ENCODE peak calls at places on chromosomes 13 and 19, in ten cellular contexts. U, E, F, S, Q, B, I, D, P and T are unnamed samples. For H3K36me3, the result is how much of the 10 kb centered on the place peaks cover.

GRCh38 chr13:98752111-98752941 is at the start of gene SLC15A1:
- DNase-seq in B (no peak), I (no peak), Q (no peak), U (peak), P (no peak), F (peak), S (no peak), D (no peak), E (no peak), T (no peak)

GRCh38 chr19:17749912-17750317 is 1.4 kb upstream of the FCHO1 start:
- DNase-seq in F (no peak), B (no peak), P (peak), D (no peak), U (no peak), I (no peak), S (no peak), Q (no peak), E (no peak), T (no peak)

GRCh38 chr19:50320596-50320995 is 8.6 kb downstream of the KCNC3 start:
- DNase-seq in P (no peak), S (no peak), D (no peak), I (no peak), F (no peak), E (no peak), Q (no peak), B (no peak), U (no peak), T (no peak)

GRCh38 chr13:47332149-47332548 is 435.3 kb upstream of the HTR2A start:
- DNase-seq in D (no peak), P (no peak), U (no peak), E (no peak), Q (no peak), S (no peak), F (no peak), B (no peak), I (no peak), T (no peak)

GRCh38 chr19:1767464-1767933 is 14.2 kb downstream of the ONECUT3 start:
- DNase-seq in Q (no peak), U (no peak), D (no peak), P (peak), I (no peak), S (peak), F (peak), E (no peak), B (peak), T (peak)

GRCh38 chr19:39021063-39021462 is 11.3 kb downstream of the FBXO27 start:
- DNase-seq in B (no peak), S (no peak), I (no peak), U (no peak), Q (no peak), D (no peak), E (no peak), F (no peak), P (no peak), T (no peak)

GRCh38 chr19:40921005-40921897 is 39.2 kb upstream of the CYP2A7 start:
- DNase-seq in E (peak), I (no peak), F (peak), B (no peak), D (no peak), Q (no peak), S (no peak), P (no peak), U (no peak), T (no peak)

GRCh38 chr19:32339988-32340874 is 5.2 kb upstream of the ZNF507 start:
- DNase-seq in S (peak), D (no peak), E (no peak), P (peak), B (peak), Q (peak), U (peak), I (no peak), F (peak), T (peak)

GRCh38 chr13:108225440-108225839 is 7.2 kb downstream of the ABHD13 start:
- DNase-seq in D (no peak), P (no peak), B (no peak), E (no peak), U (no peak), S (no peak), Q (no peak), F (no peak), I (no peak), T (no peak)

DNA sequence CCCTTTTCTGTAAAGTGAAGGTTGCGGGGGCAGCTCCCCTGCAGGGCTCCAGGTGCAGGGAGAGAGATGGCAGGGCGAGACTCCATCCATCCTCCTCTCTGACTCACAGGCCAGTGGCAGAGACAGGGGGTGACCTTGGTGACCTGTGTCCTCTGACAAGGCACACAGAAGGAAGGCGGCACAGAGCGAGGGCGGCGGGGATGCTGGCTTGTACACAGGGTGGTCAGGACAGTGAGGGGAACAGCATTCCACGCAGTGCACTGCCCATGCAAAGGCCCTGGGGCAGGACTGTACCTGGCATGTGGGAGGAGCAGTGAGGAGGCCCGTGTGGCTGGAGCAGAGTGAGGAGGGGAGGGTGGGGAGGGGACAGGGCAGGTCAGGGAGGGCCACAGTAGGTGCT is 7.7 kb downstream of the NDUFA11 start:
- DNase-seq in B (peak), D (no peak), E (no peak), I (no peak), P (no peak), F (no peak), Q (no peak), S (no peak), U (no peak), T (no peak)
- H3K36me3 ChIP-seq in B (under half), D (under half), E (under half), I (under half), P (under half), F (under half), Q (under half), S (under half), U (under half), T (under half)

GRCh38 chr13:83780201-83780600 is 102.1 kb downstream of the SLITRK1 start:
- DNase-seq in E (no peak), I (peak), U (peak), P (peak), Q (peak), D (no peak), S (no peak), F (peak), B (no peak), T (no peak)
- TF ChIP-seq CTCF in E (no peak), I (peak), U (peak), P (peak), Q (peak), D (no peak), S (no peak), F (peak), B (no peak), T (no peak)

GRCh38 chr19:48965033-48965805 is at the start of gene FTL:
- DNase-seq in F (peak), B (peak), E (peak), D (peak), Q (peak), U (peak), I (no peak), S (peak), P (peak), T (peak)

GRCh38 chr19:48962849-48963165 is 2.3 kb upstream of the FTL start:
- DNase-seq in P (no peak), D (no peak), I (no peak), U (peak), B (no peak), S (no peak), E (no peak), Q (no peak), F (no peak), T (no peak)

GRCh38 chr19:48965806-48966540 is 864 bp downstream of the FTL start:
- DNase-seq in U (peak), B (peak), F (peak), E (peak), P (peak), D (peak), Q (peak), I (no peak), S (peak), T (peak)

GRCh38 chr19:48963371-48964204 is 1.5 kb upstream of the FTL start:
- DNase-seq in B (peak), U (peak), P (no peak), S (peak), I (no peak), E (peak), Q (no peak), D (peak), F (peak), T (peak)

DNA sequence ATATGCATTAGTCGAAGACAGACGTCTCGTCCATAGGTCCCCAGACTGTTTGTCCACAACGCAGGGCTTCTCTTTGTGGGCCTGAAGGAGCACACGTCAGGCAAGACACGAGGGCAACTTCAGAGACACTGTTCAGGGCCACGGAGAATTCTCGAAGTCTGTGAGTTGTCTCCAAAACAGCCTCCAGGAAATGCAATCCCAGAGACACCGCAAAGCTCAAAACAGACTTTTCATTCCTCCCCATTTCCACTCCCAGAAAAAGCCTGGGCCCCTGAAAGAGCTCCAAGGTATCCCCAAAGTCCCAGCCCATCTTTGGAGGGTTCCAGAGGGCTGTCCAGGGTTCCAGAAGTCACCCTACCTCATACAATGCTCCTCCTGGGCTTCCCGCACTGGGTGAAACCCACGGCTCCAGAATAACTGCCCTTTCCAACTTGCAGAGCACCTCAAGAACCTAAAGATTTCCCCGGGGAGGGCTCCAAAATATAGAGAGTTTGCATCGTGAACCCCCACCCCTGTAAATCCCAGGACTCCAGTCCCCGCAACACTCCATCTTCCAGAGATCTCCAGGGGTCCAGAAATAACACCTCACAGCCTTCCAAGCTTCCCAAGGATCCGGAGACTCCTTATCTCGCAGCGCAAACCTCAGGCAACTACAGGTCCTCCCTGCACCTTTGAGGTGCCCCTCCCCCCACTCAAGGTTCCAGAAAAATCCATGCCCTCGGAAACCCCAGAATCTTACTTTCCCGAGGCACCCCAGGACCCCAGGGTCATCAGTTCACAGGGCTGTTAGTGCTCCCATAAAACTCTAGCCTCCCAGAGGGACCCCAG is 690 bp upstream of the FTL start:
- DNase-seq in I (no peak), F (peak), P (no peak), Q (peak), E (no peak), S (no peak), D (no peak), B (no peak), U (peak), T (no peak)
- H3K4me3 ChIP-seq in I (peak), F (peak), P (peak), Q (peak), E (peak), S (peak), D (peak), B (no peak), U (peak), T (peak)

DNA sequence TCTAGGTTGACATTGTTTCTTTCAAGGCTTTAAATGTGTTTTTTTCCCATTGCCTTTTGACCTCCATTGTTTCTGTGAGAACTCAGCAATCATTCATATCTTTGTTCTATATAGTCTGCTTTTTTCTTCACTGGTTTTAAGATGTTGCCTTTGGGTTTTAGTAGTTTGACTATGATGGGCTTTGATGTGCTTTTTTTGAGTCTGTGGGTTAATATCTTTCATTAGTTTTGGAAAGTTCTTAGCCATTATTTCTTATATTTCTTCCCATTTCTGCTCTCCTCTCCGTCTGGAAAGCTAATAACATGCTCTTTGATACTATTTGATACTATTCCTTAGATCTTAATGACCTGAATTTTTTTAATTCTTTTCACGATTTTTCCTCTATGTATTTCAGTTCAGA is 32.7 kb downstream of the CCDC8 start:
- DNase-seq in P (no peak), Q (no peak), I (no peak), B (no peak), D (no peak), E (no peak), S (no peak), U (no peak), F (no peak), T (no peak)
- H3K36me3 ChIP-seq in P (half or more), Q (half or more), I (under half), B (half or more), D (under half), E (under half), S (under half), U (under half), F (under half), T (half or more)